ENCODE peak calls at places on chromosomes 11 and 22, in ten cellular contexts. One of them, this sample, is unnamed.

GRCh38 chr11:587978-588380 is 11.7 kb downstream of the PHRF1 start:
- DNase-seq in nucleus accumbens: no peak
- DNase-seq in fibroblast of the conjunctiva: no peak
- DNase-seq in HS-27A: no peak
- DNase-seq in progenitor cell of endocrine pancreas: no peak
- DNase-seq in psoas muscle: no peak
- DNase-seq in Panc1: no peak
- DNase-seq in Daoy: no peak
- DNase-seq in HFFc6: peak
- DNase-seq in cardiac fibroblast: peak
- DNase-seq in this sample: peak

GRCh38 chr11:9758676-9759518 is 95.0 kb downstream of the SWAP70 start:
- DNase-seq in psoas muscle: peak
- DNase-seq in fibroblast of the conjunctiva: peak
- DNase-seq in Panc1: peak
- DNase-seq in nucleus accumbens: no peak
- DNase-seq in HS-27A: no peak
- DNase-seq in Daoy: peak
- DNase-seq in cardiac fibroblast: peak
- DNase-seq in progenitor cell of endocrine pancreas: peak
- DNase-seq in HFFc6: peak
- DNase-seq in this sample: peak

GRCh38 chr22:45777046-45777851 is 105.6 kb downstream of the ATXN10 start:
- DNase-seq in nucleus accumbens: no peak
- DNase-seq in cardiac fibroblast: peak
- DNase-seq in Panc1: peak
- DNase-seq in HS-27A: no peak
- DNase-seq in Daoy: no peak
- DNase-seq in fibroblast of the conjunctiva: no peak
- DNase-seq in progenitor cell of endocrine pancreas: no peak
- DNase-seq in psoas muscle: no peak
- DNase-seq in HFFc6: no peak
- DNase-seq in this sample: no peak

GRCh38 chr11:121394785-121395184 is 57.3 kb upstream of the SORL1 start:
- DNase-seq in nucleus accumbens: no peak
- DNase-seq in progenitor cell of endocrine pancreas: no peak
- DNase-seq in HFFc6: no peak
- DNase-seq in fibroblast of the conjunctiva: no peak
- DNase-seq in Daoy: no peak
- DNase-seq in cardiac fibroblast: no peak
- DNase-seq in Panc1: no peak
- DNase-seq in psoas muscle: no peak
- DNase-seq in HS-27A: no peak
- DNase-seq in this sample: no peak

GRCh38 chr11:78234006-78234405 is 45.3 kb downstream of the USP35 start:
- DNase-seq in progenitor cell of endocrine pancreas: no peak
- DNase-seq in Daoy: no peak
- DNase-seq in psoas muscle: no peak
- DNase-seq in HFFc6: no peak
- DNase-seq in fibroblast of the conjunctiva: no peak
- DNase-seq in cardiac fibroblast: no peak
- DNase-seq in Panc1: no peak
- DNase-seq in HS-27A: no peak
- DNase-seq in nucleus accumbens: no peak
- DNase-seq in this sample: peak

GRCh38 chr11:75563978-75564552 is 2.0 kb downstream of the SERPINH1 start:
- DNase-seq in psoas muscle: peak
- DNase-seq in cardiac fibroblast: peak
- DNase-seq in progenitor cell of endocrine pancreas: peak
- DNase-seq in HFFc6: peak
- DNase-seq in Daoy: peak
- DNase-seq in Panc1: no peak
- DNase-seq in nucleus accumbens: no peak
- DNase-seq in fibroblast of the conjunctiva: peak
- DNase-seq in HS-27A: peak
- DNase-seq in this sample: peak

GRCh38 chr11:130190371-130190881 is 30.8 kb downstream of the ST14 start:
- DNase-seq in HS-27A: no peak
- DNase-seq in fibroblast of the conjunctiva: no peak
- DNase-seq in progenitor cell of endocrine pancreas: no peak
- DNase-seq in Panc1: no peak
- DNase-seq in psoas muscle: no peak
- DNase-seq in nucleus accumbens: no peak
- DNase-seq in cardiac fibroblast: no peak
- DNase-seq in Daoy: no peak
- DNase-seq in HFFc6: no peak
- DNase-seq in this sample: no peak

GRCh38 chr11:46234261-46234660 is 43.2 kb upstream of the CREB3L1 start:
- DNase-seq in Panc1: no peak
- DNase-seq in HS-27A: no peak
- DNase-seq in Daoy: no peak
- DNase-seq in HFFc6: no peak
- DNase-seq in psoas muscle: no peak
- DNase-seq in cardiac fibroblast: no peak
- DNase-seq in nucleus accumbens: no peak
- DNase-seq in fibroblast of the conjunctiva: no peak
- DNase-seq in progenitor cell of endocrine pancreas: no peak
- DNase-seq in this sample: no peak

GRCh38 chr11:61429346-61429690 is 457 bp downstream of the CPSF7 start:
- DNase-seq in HS-27A: peak
- DNase-seq in Daoy: peak
- DNase-seq in Panc1: no peak
- DNase-seq in cardiac fibroblast: peak
- DNase-seq in nucleus accumbens: no peak
- DNase-seq in fibroblast of the conjunctiva: peak
- DNase-seq in psoas muscle: peak
- DNase-seq in HFFc6: no peak
- DNase-seq in progenitor cell of endocrine pancreas: peak
- DNase-seq in this sample: peak

GRCh38 chr11:27696961-27697360 is 3.3 kb downstream of the BDNF start:
- DNase-seq in progenitor cell of endocrine pancreas: no peak
- DNase-seq in fibroblast of the conjunctiva: no peak
- DNase-seq in psoas muscle: no peak
- DNase-seq in cardiac fibroblast: peak
- DNase-seq in HS-27A: no peak
- DNase-seq in Daoy: no peak
- DNase-seq in nucleus accumbens: no peak
- DNase-seq in Panc1: no peak
- DNase-seq in HFFc6: peak
- DNase-seq in this sample: no peak

GRCh38 chr11:14942735-14943134 is 29.4 kb downstream of the CALCA start:
- DNase-seq in Daoy: no peak
- DNase-seq in HFFc6: no peak
- DNase-seq in psoas muscle: no peak
- DNase-seq in Panc1: no peak
- DNase-seq in progenitor cell of endocrine pancreas: no peak
- DNase-seq in fibroblast of the conjunctiva: no peak
- DNase-seq in HS-27A: no peak
- DNase-seq in nucleus accumbens: no peak
- DNase-seq in cardiac fibroblast: no peak
- DNase-seq in this sample: no peak

GRCh38 chr22:22759371-22759770 is 115.0 kb downstream of the GGTLC2 start:
- DNase-seq in Daoy: no peak
- DNase-seq in cardiac fibroblast: no peak
- DNase-seq in HFFc6: no peak
- DNase-seq in Panc1: no peak
- DNase-seq in progenitor cell of endocrine pancreas: no peak
- DNase-seq in psoas muscle: no peak
- DNase-seq in fibroblast of the conjunctiva: no peak
- DNase-seq in nucleus accumbens: no peak
- DNase-seq in HS-27A: no peak
- DNase-seq in this sample: no peak

GRCh38 chr11:62830904-62831519 is 839 bp downstream of the STX5 start:
- DNase-seq in Daoy: no peak
- DNase-seq in HFFc6: no peak
- DNase-seq in nucleus accumbens: no peak
- DNase-seq in HS-27A: no peak
- DNase-seq in cardiac fibroblast: no peak
- DNase-seq in progenitor cell of endocrine pancreas: no peak
- DNase-seq in psoas muscle: peak
- DNase-seq in fibroblast of the conjunctiva: no peak
- DNase-seq in Panc1: no peak
- DNase-seq in this sample: peak

GRCh38 chr11:47552086-47552580 is 799 bp downstream of the CELF1 start:
- DNase-seq in psoas muscle: no peak
- DNase-seq in HS-27A: no peak
- DNase-seq in progenitor cell of endocrine pancreas: peak
- DNase-seq in Panc1: no peak
- DNase-seq in cardiac fibroblast: peak
- DNase-seq in Daoy: peak
- DNase-seq in fibroblast of the conjunctiva: no peak
- DNase-seq in nucleus accumbens: no peak
- DNase-seq in HFFc6: peak
- DNase-seq in this sample: peak

GRCh38 chr22:21941921-21942320 is 10.7 kb downstream of the PPM1F start:
- DNase-seq in fibroblast of the conjunctiva: no peak
- DNase-seq in HS-27A: no peak
- DNase-seq in psoas muscle: no peak
- DNase-seq in Daoy: no peak
- DNase-seq in progenitor cell of endocrine pancreas: no peak
- DNase-seq in nucleus accumbens: no peak
- DNase-seq in Panc1: no peak
- DNase-seq in cardiac fibroblast: no peak
- DNase-seq in HFFc6: no peak
- DNase-seq in this sample: no peak

GRCh38 chr11:74710291-74710938 is 20.8 kb downstream of the CHRDL2 start:
- DNase-seq in Panc1: no peak
- DNase-seq in fibroblast of the conjunctiva: no peak
- DNase-seq in nucleus accumbens: no peak
- DNase-seq in progenitor cell of endocrine pancreas: no peak
- DNase-seq in psoas muscle: no peak
- DNase-seq in HS-27A: no peak
- DNase-seq in HFFc6: no peak
- DNase-seq in cardiac fibroblast: peak
- DNase-seq in Daoy: no peak
- DNase-seq in this sample: peak

GRCh38 chr11:702731-703461 is 3.1 kb upstream of the EPS8L2 start:
- DNase-seq in progenitor cell of endocrine pancreas: no peak
- DNase-seq in Daoy: peak
- DNase-seq in cardiac fibroblast: no peak
- DNase-seq in HFFc6: no peak
- DNase-seq in HS-27A: no peak
- DNase-seq in Panc1: no peak
- DNase-seq in nucleus accumbens: no peak
- DNase-seq in psoas muscle: no peak
- DNase-seq in fibroblast of the conjunctiva: no peak
- DNase-seq in this sample: no peak

GRCh38 chr11:133443361-133443760 is 88.9 kb downstream of the OPCML start:
- DNase-seq in HS-27A: no peak
- DNase-seq in nucleus accumbens: no peak
- DNase-seq in psoas muscle: no peak
- DNase-seq in Panc1: no peak
- DNase-seq in HFFc6: no peak
- DNase-seq in progenitor cell of endocrine pancreas: no peak
- DNase-seq in cardiac fibroblast: no peak
- DNase-seq in Daoy: no peak
- DNase-seq in fibroblast of the conjunctiva: no peak
- DNase-seq in this sample: no peak

GRCh38 chr11:444397-445144 is 2.8 kb upstream of the ANO9 start:
- DNase-seq in nucleus accumbens: no peak
- DNase-seq in progenitor cell of endocrine pancreas: no peak
- DNase-seq in HS-27A: no peak
- DNase-seq in fibroblast of the conjunctiva: no peak
- DNase-seq in psoas muscle: peak
- DNase-seq in cardiac fibroblast: peak
- DNase-seq in Daoy: no peak
- DNase-seq in HFFc6: peak
- DNase-seq in Panc1: no peak
- DNase-seq in this sample: no peak

GRCh38 chr11:73195191-73196007 is 22.7 kb upstream of the P2RY2 start:
- DNase-seq in fibroblast of the conjunctiva: no peak
- DNase-seq in Daoy: peak
- DNase-seq in progenitor cell of endocrine pancreas: no peak
- DNase-seq in nucleus accumbens: no peak
- DNase-seq in cardiac fibroblast: peak
- DNase-seq in psoas muscle: peak
- DNase-seq in HFFc6: peak
- DNase-seq in HS-27A: no peak
- DNase-seq in Panc1: no peak
- DNase-seq in this sample: no peak

GRCh38 chr11:45275823-45276222 is 10.3 kb downstream of the SYT13 start:
- DNase-seq in Daoy: no peak
- DNase-seq in HFFc6: no peak
- DNase-seq in fibroblast of the conjunctiva: peak
- DNase-seq in psoas muscle: no peak
- DNase-seq in HS-27A: no peak
- DNase-seq in nucleus accumbens: no peak
- DNase-seq in progenitor cell of endocrine pancreas: no peak
- DNase-seq in cardiac fibroblast: peak
- DNase-seq in Panc1: no peak
- DNase-seq in this sample: no peak

GRCh38 chr22:28172948-28173360 is 253.9 kb upstream of the PITPNB start:
- DNase-seq in psoas muscle: no peak
- DNase-seq in progenitor cell of endocrine pancreas: no peak
- DNase-seq in cardiac fibroblast: no peak
- DNase-seq in nucleus accumbens: no peak
- DNase-seq in Daoy: no peak
- DNase-seq in fibroblast of the conjunctiva: no peak
- DNase-seq in HS-27A: no peak
- DNase-seq in Panc1: no peak
- DNase-seq in HFFc6: peak
- DNase-seq in this sample: no peak

GRCh38 chr11:122882809-122883681 is 486 bp downstream of the JHY start:
- DNase-seq in Panc1: peak
- DNase-seq in progenitor cell of endocrine pancreas: peak
- DNase-seq in cardiac fibroblast: peak
- DNase-seq in fibroblast of the conjunctiva: peak
- DNase-seq in Daoy: peak
- DNase-seq in nucleus accumbens: no peak
- DNase-seq in HFFc6: peak
- DNase-seq in HS-27A: no peak
- DNase-seq in psoas muscle: peak
- DNase-seq in this sample: peak

GRCh38 chr11:58739725-58740430 is 8.1 kb upstream of the GLYAT start:
- DNase-seq in cardiac fibroblast: peak
- DNase-seq in psoas muscle: no peak
- DNase-seq in HFFc6: peak
- DNase-seq in nucleus accumbens: no peak
- DNase-seq in Panc1: no peak
- DNase-seq in HS-27A: peak
- DNase-seq in progenitor cell of endocrine pancreas: no peak
- DNase-seq in fibroblast of the conjunctiva: no peak
- DNase-seq in Daoy: no peak
- DNase-seq in this sample: peak

GRCh38 chr11:119101367-119101758 is 290 bp downstream of the DPAGT1 start:
- DNase-seq in HFFc6: no peak
- DNase-seq in Panc1: no peak
- DNase-seq in fibroblast of the conjunctiva: no peak
- DNase-seq in cardiac fibroblast: no peak
- DNase-seq in HS-27A: no peak
- DNase-seq in progenitor cell of endocrine pancreas: peak
- DNase-seq in Daoy: peak
- DNase-seq in psoas muscle: no peak
- DNase-seq in nucleus accumbens: no peak
- DNase-seq in this sample: no peak